ENCODE peak calls at places on chromosomes 16 and 17, in seven cellular contexts. K, U, X, Y, Z, G and D are unnamed samples.

GRCh38 chr17:74089869-74090464 is 113.5 kb upstream of the RPL38 start:
- DNase-seq in Z (no peak), K (peak), G (peak), X (no peak), Y (peak), U (peak), D (peak)

GRCh38 chr16:88303890-88304819 is 78.6 kb upstream of the ZNF469 start:
- DNase-seq in U (peak), X (peak), Y (peak), Z (no peak), K (peak), G (peak), D (peak)

GRCh38 chr16:4846503-4846900 is 586 bp downstream of the GLYR1 start:
- DNase-seq in K (peak), U (peak), Z (peak), Y (peak), X (peak), G (peak), D (peak)

GRCh38 chr17:81959362-81960129 is 1.4 kb downstream of the NOTUM start:
- DNase-seq in Z (peak), K (peak), Y (peak), U (no peak), G (peak), X (no peak), D (peak)

GRCh38 chr16:87877942-87878507 is 8.7 kb upstream of the SLC7A5 start:
- DNase-seq in K (peak), G (no peak), X (no peak), Y (no peak), U (no peak), Z (no peak), D (no peak)

GRCh38 chr17:4950075-4950756 is 703 bp upstream of the ENO3 start:
- DNase-seq in Y (peak), X (no peak), G (no peak), Z (no peak), K (peak), U (no peak), D (no peak)

GRCh38 chr17:21250719-21251305 is 2.4 kb downstream of the NATD1 start:
- DNase-seq in K (no peak), X (no peak), Z (no peak), U (no peak), Y (no peak), G (no peak), D (no peak)

GRCh38 chr16:23286131-23286532 is 16.0 kb upstream of the SCNN1B start:
- DNase-seq in U (peak), X (peak), Z (no peak), G (peak), K (no peak), Y (no peak), D (peak)

GRCh38 chr16:11034005-11034404 is 89.6 kb downstream of the CLEC16A start:
- DNase-seq in K (no peak), Y (no peak), U (peak), X (peak), Z (no peak), G (peak), D (peak)

GRCh38 chr17:32998893-32999240 is 7.2 kb downstream of the SPACA3 start:
- DNase-seq in U (peak), Z (no peak), K (no peak), X (peak), Y (no peak), G (peak), D (peak)

GRCh38 chr16:8832383-8833100 is 34.9 kb downstream of the PMM2 start:
- DNase-seq in U (no peak), K (no peak), X (no peak), Y (no peak), Z (no peak), G (no peak), D (no peak)

GRCh38 chr16:87169509-87169985 is 147.6 kb downstream of the C16orf95 start:
- DNase-seq in X (no peak), Z (no peak), U (no peak), G (no peak), Y (no peak), K (no peak), D (no peak)

GRCh38 chr17:36498155-36498554 is 11.7 kb downstream of the ZNHIT3 start:
- DNase-seq in G (no peak), K (no peak), Z (no peak), X (no peak), Y (no peak), U (peak), D (no peak)

GRCh38 chr16:88428616-88429386 is 24.3 kb upstream of the ZFPM1 start:
- DNase-seq in Z (no peak), U (no peak), K (no peak), X (no peak), Y (no peak), G (no peak), D (no peak)

GRCh38 chr16:29831490-29831889 is 11.2 kb downstream of the MVP start:
- DNase-seq in Z (no peak), X (no peak), G (no peak), U (no peak), K (no peak), Y (no peak), D (no peak)

GRCh38 chr17:79391808-79392233 is 219.0 kb downstream of the RBFOX3 start:
- DNase-seq in X (peak), G (peak), Z (peak), Y (peak), U (peak), K (peak), D (peak)
- TF ChIP-seq CTCF in X (peak), G (peak), Z (peak), Y (peak), U (peak), K (peak), D (peak)

GRCh38 chr17:67359960-67360817 is 6.2 kb downstream of the PSMD12 start:
- DNase-seq in U (peak), X (no peak), K (peak), Y (peak), Z (no peak), G (peak), D (peak)
- TF ChIP-seq CTCF in U (peak), X (peak), K (no peak), Y (peak), Z (peak), G (peak), D (peak)

DNA sequence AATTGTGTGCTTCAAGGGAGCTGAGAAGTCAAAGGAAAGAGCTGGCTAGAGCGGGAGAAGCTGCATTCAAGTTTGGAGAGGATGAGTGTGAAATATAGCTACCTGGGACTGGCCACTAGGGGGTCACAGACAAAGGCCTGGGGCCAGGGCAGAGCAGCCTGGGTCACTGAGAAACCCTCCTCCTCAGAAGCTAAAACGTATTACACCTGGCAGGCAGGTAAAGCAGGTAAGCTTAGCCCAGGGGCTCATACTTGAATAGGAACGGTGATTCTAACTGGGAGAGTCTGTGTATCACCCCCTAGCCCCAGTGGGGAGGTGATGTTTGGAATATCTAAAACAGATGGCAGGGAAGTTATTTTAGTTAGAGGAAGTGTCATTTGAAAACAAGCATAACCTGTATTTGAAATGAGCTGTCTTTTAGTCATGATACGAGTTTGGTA is 6.8 kb downstream of the KRT37 start:
- DNase-seq in X (no peak), Z (no peak), U (no peak), Y (peak), K (peak), G (no peak), D (peak)
- TF ChIP-seq CTCF in X (peak), Z (peak), U (peak), Y (peak), K (peak), G (peak), D (peak)

GRCh38 chr17:31310877-31311276 is 3.0 kb downstream of the EVI2B start:
- DNase-seq in K (no peak), Y (no peak), G (no peak), Z (no peak), U (no peak), X (no peak), D (no peak)

GRCh38 chr17:31314788-31315105 is 893 bp upstream of the EVI2B start:
- DNase-seq in X (no peak), Y (no peak), Z (no peak), U (no peak), G (no peak), K (no peak), D (no peak)

GRCh38 chr17:31318298-31319190 is 2.9 kb downstream of the EVI2A start:
- DNase-seq in X (peak), G (peak), Y (no peak), Z (peak), U (peak), K (no peak), D (peak)

GRCh38 chr17:31310260-31310659 is 3.6 kb downstream of the EVI2B start:
- DNase-seq in Z (peak), Y (no peak), U (no peak), X (no peak), G (no peak), K (no peak), D (no peak)

DNA sequence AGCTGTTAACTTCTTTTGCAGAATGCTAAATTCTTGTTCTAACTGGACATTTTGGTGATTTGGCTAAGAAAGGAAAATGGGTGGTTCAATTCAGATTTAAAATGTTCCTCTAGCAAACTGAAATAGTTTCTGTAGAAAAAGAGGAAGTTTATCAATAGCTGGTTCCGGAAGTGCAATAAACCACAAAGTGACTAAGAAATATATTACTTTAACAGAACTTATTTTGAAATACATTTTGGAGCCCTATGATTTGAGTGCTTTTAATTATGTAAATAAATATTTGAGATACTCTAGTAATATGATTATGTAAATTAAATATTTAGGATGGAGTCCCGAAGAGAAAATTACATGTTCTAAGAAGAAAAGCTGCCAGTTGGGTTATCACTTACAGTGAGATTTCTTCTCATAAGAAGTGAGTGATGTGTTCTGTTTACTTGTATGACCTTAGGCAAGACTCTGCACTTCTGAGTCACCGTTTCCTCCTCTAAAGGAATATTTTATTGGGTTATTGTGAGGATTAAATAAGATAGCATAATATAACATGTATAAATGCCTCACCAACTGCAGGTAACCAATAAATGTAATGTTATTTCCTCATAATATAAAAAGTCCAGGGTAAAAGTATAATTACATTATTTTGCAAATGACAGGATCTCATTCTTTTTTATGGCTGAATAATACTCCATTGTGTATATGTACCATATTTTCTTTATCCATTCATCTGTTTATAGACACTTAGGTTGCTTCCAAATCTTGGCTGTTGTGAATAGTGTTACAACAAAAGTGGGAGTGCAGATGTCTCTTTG is at the start of gene EVI2B:
- DNase-seq in G (peak), Z (no peak), X (peak), Y (no peak), U (peak), K (no peak), D (peak)
- TF ChIP-seq CTCF in G (no peak), Z (no peak), X (no peak), Y (no peak), U (no peak), K (no peak), D (no peak)

DNA sequence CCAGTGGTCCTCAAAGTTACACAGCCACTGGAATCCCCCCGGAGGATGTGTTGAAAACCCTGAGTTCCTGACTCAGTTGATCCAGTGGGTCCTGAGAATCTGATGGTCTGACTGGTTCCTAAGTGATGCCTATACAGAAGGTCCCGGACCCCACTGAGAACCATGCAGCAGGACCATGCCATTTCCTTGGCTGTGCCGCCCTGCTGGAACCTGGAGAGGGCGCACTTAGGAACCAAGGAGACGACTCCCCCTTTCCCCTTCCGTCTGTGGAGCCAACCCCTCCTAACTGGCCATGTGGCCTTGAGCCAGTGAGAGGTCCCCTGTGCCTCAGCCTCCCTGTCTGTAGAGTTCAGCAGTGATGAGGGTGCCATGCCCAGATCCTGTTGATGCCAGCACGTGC is 22.0 kb downstream of the C16orf74 start:
- DNase-seq in G (no peak), U (no peak), Y (no peak), X (no peak), K (no peak), Z (no peak), D (no peak)
- TF ChIP-seq CTCF in G (peak), U (peak), Y (peak), X (peak), K (no peak), Z (no peak), D (no peak)

GRCh38 chr16:6726621-6727020 is 606.0 kb upstream of the RBFOX1 start:
- DNase-seq in K (no peak), Z (no peak), G (no peak), Y (no peak), X (no peak), U (no peak), D (no peak)

GRCh38 chr16:6728381-6728780 is 604.3 kb upstream of the RBFOX1 start:
- DNase-seq in X (no peak), K (no peak), Z (no peak), U (no peak), Y (no peak), G (no peak), D (no peak)

GRCh38 chr16:6722786-6723185 is 609.9 kb upstream of the RBFOX1 start:
- DNase-seq in Z (no peak), X (no peak), Y (no peak), G (no peak), K (no peak), U (no peak), D (no peak)

DNA sequence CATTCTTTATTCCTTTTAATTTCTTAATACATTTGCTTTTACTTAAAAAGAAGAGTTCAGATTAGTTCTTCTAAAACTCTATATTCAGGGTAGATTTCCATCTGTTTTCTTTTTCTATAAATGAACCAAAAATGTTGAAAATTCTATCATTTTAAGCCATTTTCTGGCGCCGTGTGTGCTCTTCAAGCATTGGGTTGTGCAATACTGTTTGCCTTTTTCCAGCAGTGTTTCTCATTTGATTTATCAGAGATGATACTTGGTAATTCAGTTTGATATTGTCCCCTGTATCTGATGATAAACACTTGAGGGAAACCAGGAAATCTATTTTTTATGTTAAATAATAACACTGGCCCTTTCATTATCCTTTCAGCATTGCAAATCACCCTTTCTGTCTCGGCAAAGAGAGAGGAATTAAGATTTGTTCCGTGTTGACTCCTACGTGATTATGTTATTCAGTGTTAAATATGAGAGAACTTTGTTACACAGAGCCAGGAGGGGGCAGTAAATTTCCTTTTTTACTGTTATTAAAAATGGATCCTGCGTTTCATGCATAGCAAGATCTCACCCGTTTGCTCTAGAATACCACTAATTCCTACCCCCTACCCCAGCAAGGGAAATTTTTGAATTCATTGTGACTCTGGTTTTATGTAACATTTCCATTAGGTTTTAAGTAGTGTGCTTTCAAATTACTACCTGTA is 606.9 kb upstream of the RBFOX1 start:
- DNase-seq in G (peak), X (no peak), U (no peak), Z (no peak), K (no peak), Y (peak), D (no peak)
- TF ChIP-seq CTCF in G (no peak), X (peak), U (no peak), Z (no peak), K (no peak), Y (no peak), D (no peak)

DNA sequence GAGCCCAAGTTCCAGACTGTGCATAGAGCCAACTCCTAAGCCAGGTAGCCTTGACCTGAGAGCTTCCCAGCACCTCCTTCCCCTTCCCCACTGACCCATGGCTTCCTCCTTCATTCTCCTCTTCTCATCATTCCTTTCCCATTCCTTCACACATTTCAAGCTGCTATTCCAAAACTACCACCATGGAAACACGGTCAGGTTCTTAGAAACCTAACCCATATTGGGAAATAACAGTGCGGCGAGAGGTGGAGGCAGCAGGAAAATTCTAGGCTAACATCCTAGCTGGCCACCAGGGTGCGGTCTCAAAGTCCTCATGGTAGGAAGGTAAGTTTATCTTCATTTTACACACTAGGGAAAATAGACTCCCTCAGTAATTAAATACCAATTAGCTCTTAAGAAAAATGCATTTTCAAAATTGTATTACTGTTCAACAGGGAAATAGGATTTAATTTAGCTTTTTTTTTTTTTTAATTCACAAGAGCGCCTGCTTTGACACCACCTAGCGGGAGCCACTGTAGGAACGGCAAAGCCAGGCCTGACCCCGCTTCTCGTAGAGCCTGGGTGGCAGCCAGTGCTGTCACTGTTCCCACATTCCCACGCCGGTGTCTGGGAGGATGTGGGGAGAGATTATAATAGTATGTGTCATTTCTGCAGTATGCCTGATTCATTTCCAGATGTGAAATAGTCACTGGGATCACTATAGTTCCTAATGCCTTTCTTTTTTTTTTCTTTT is 14.0 kb upstream of the SPHK1 start:
- DNase-seq in G (peak), U (peak), Z (no peak), K (peak), X (peak), Y (no peak), D (peak)
- TF ChIP-seq CTCF in G (peak), U (peak), Z (no peak), K (peak), X (peak), Y (peak), D (peak)

DNA sequence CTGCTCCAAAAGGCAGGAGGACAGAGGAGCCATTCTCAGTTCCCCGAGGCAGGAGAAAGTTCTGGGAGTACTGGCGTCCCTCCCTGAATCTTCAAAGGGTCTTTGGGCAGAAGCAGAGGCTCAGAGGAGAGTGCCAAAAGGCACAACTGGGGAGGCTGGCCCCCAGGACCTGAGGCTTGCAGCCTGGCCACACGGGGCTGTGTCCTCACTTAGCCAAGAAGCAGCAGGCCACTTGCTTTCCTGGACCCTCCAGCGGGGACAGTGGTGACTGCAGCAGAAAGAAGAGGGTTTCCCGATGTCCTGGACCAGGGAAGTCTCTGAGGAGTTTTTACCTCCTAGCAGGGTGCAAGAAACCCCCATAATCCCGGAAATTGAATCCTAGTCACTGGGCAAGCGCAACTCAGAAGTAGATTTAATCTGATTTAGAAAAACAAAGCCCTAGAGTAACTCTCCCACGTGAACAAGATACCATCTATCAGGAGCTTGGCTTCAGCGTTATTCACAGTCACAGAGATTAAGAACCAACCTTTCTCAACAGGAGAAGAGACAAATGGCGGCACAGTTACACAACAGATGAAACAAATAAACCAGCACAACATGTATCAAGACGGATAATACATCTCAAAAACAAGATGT is 25.5 kb upstream of the BCO1 start:
- DNase-seq in Y (no peak), K (no peak), U (no peak), G (no peak), X (no peak), Z (no peak), D (no peak)
- TF ChIP-seq CTCF in Y (no peak), K (no peak), U (no peak), G (no peak), X (no peak), Z (no peak), D (no peak)

GRCh38 chr16:74468807-74469511 is 47.7 kb upstream of the CLEC18B start:
- DNase-seq in X (no peak), Y (no peak), K (no peak), G (no peak), Z (no peak), U (no peak), D (no peak)
- TF ChIP-seq CTCF in X (no peak), Y (no peak), K (no peak), G (no peak), Z (no peak), U (no peak), D (no peak)

GRCh38 chr17:2369551-2370210 is 31.2 kb downstream of the MNT start:
- DNase-seq in G (no peak), K (no peak), U (no peak), X (no peak), Y (peak), Z (no peak), D (no peak)
- TF ChIP-seq CTCF in G (no peak), K (no peak), U (no peak), X (no peak), Y (peak), Z (no peak), D (peak)